ENCODE peak calls at places on chromosomes 6 and 20, in seven cellular contexts. U is BE2C, G is brain microvascular endothelial cell, J is H9, R is HFFc6, D is uterus, F is astrocyte of the spinal cord. S is an unnamed sample.

GRCh38 chr20:39909447-39909846 is 779.6 kb downstream of the MAFB start:
- DNase-seq in U (no peak), G (no peak), J (no peak), R (no peak), D (no peak), F (no peak), S (no peak)

GRCh38 chr6:111793711-111794111 is 79.5 kb downstream of the FYN start:
- DNase-seq in U (peak; percentile 49), G (no peak), J (no peak), R (no peak), D (no peak), F (no peak), S (no peak)

GRCh38 chr6:6683964-6684363 is 95.4 kb downstream of the LY86 start:
- DNase-seq in U (no peak), G (no peak), J (no peak), R (no peak), D (no peak), F (no peak), S (no peak)

GRCh38 chr20:40588891-40589290 is 100.1 kb downstream of the MAFB start:
- DNase-seq in U (no peak), G (no peak), J (no peak), R (no peak), D (no peak), F (no peak), S (no peak)

GRCh38 chr6:12173670-12174069 is 116.5 kb upstream of the EDN1 start:
- DNase-seq in U (no peak), G (no peak), J (no peak), R (peak; percentile 5), D (no peak), F (no peak), S (no peak)

GRCh38 chr20:6679086-6679485 is 88.4 kb upstream of the BMP2 start:
- DNase-seq in U (no peak), G (no peak), J (no peak), R (no peak), D (no peak), F (no peak), S (no peak)

GRCh38 chr6:139545474-139546116 is 171.1 kb upstream of the CITED2 start:
- DNase-seq in U (no peak), G (no peak), J (no peak), R (no peak), D (no peak), F (peak; percentile 23), S (no peak)

GRCh38 chr20:62624325-62624690 is 18.0 kb upstream of the SLCO4A1 start:
- DNase-seq in U (peak; percentile 56), G (no peak), J (no peak), R (no peak), D (no peak), F (no peak), S (no peak)

GRCh38 chr6:24478903-24479302 is 10.5 kb downstream of the GPLD1 start:
- DNase-seq in U (no peak), G (no peak), J (no peak), R (no peak), D (no peak), F (no peak), S (no peak)

GRCh38 chr20:37976862-37977261 is 56.4 kb downstream of the TTI1 start:
- DNase-seq in U (no peak), G (no peak), J (no peak), R (no peak), D (no peak), F (no peak), S (no peak)

GRCh38 chr20:41178495-41178894 is 41.2 kb downstream of the PLCG1 start:
- DNase-seq in U (no peak), G (no peak), J (no peak), R (no peak), D (no peak), F (no peak), S (no peak)

GRCh38 chr20:58375796-58376195 is 13.2 kb upstream of the VAPB start:
- DNase-seq in U (no peak), G (no peak), J (no peak), R (no peak), D (no peak), F (no peak), S (no peak)

GRCh38 chr20:58374027-58374850 is 14.8 kb upstream of the VAPB start:
- DNase-seq in U (no peak), G (no peak), J (peak; percentile 57), R (no peak), D (no peak), F (no peak), S (no peak)

GRCh38 chr20:58372836-58373235 is 16.2 kb upstream of the VAPB start:
- DNase-seq in U (no peak), G (no peak), J (peak; percentile 74), R (no peak), D (no peak), F (no peak), S (no peak)

GRCh38 chr20:58377017-58377416 is 12.0 kb upstream of the VAPB start:
- DNase-seq in U (no peak), G (no peak), J (no peak), R (no peak), D (no peak), F (no peak), S (no peak)

DNA sequence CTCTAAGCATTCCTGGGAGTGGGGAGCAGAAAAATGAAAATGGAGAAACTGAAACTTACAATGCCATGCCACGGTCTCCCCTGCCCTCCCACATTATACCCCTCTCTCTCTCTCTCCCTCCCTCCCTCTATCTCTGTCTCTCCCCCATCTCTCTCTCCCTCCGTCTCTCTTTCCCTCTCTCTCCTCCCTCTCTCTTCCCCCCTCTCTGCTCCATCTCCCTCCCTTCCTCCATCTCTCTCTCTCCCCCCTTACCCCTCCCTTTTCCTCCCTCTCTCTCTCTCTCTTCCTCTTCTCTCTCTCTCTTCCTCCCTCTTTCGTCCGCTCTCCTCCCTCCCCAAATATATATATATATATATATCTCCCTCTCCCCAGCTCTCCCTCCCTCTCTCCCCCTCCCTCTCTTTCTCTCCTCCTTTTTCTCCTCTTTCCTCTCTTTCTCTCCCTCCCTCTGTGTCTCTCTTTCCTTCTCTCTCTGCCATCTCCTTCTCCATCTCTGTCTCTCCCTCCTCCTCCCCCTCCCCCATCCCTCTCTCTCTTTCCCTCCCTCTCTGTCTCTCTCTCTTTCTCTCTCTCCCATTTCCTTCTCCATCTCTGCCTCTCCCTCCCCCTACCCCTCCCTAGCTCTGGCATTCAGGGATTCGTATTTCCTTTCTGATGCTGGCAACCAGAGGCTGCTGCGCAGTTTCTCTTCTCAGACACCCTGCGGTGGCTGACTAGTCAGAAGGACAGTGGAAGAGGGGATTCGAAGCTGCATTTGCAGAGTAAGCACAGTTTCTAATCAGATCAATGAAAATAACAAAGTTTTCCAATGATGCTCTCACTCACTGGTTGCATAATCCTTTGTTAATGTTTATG is 13.9 kb upstream of the VAPB start:
- DNase-seq in U (no peak), G (peak; percentile 64), J (peak; percentile 82), R (no peak), D (no peak), F (peak; percentile 79), S (no peak)
- TF ChIP-seq CTCF in U (no peak), G (no peak), J (no peak), R (no peak), D (no peak), F (no peak), S (no peak)

DNA sequence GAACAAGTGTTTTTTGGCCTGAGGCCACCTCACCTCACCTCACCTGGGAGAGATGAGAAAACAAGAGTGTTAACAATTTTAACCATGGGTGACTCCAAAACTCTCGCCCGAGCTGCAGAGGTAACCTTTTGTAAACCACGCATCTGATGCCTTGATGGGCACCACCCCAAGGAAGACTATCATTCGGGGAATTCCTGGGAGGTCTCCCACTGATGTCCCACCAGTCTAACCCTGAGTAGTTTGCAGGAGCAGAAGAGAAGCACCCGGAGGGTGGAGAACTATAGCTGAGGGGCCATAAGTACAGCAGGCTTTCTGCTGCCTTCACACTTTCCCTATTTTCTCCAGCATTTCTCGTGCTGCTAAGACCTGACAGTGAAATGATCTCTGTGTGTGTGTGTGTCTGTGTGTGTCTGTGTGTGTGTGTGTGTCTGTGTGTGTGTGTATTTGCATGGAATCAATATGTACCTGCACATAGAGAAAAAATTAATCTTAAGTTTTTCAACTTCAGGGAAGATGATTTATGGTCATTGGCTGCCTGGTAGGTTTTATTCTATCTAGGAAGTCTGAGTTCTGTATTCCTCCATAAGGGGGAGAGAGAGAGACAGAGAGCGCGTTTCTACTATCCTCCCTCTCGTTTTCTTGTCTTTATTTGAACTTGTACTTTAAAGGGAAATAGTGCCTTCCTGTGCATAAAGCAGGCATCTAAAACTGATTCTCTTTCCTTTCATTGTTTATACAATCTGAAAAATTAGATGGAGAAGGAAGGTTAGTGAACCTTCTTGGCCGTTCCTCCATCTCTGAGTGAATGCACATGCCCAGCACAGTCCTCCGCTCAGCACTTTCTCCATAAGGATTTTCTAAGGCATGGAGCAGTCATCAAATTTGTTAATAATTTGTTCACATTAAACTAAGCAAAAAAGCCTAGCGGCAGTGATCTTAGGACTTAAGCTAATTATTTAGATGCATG is 75.9 kb downstream of the CAP2 start:
- DNase-seq in U (no peak), G (no peak), J (no peak), R (no peak), D (no peak), F (no peak), S (peak; percentile 43)
- TF ChIP-seq CTCF in U (no peak), G (peak; percentile 34), J (peak; percentile 54), R (no peak), D (peak; percentile 72), F (peak; percentile 26), S (peak; percentile 45)

GRCh38 chr6:56618050-56618449 is 24.6 kb downstream of the DST start:
- DNase-seq in U (no peak), G (no peak), J (peak; percentile 47), R (no peak), D (no peak), F (no peak), S (no peak)
- TF ChIP-seq CTCF in U (peak; percentile 33), G (peak; percentile 48), J (peak; percentile 59), R (peak; percentile 65), D (no peak), F (peak; percentile 9), S (peak; percentile 30)

GRCh38 chr6:153437193-153437592 is 306.1 kb upstream of the RGS17 start:
- DNase-seq in U (no peak), G (no peak), J (no peak), R (no peak), D (no peak), F (no peak), S (no peak)

GRCh38 chr6:153436346-153436745 is 305.3 kb upstream of the RGS17 start:
- DNase-seq in U (no peak), G (no peak), J (peak; percentile 30), R (no peak), D (no peak), F (no peak), S (no peak)

DNA sequence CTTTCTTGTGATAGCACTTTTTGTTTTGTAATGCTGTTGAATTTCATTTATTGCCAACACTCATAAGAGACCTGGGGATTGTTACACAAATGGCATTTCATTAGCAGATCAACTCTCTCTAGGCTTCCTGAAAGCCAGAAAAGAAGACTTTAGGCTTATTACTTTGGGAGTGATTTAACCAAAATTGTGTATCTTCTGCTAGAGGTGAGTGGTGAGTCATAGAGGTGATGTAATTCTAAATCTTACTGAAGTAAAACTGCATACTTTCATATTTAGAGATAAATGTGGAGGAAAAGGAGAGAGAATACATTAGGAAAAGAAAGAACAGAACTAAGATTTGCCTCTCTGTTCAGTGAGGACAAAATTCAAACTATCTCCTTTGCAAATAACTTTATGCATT is 304.7 kb upstream of the RGS17 start:
- DNase-seq in U (no peak), G (no peak), J (no peak), R (no peak), D (no peak), F (no peak), S (no peak)
- TF ChIP-seq CTCF in U (no peak), G (no peak), J (no peak), R (no peak), D (no peak), F (no peak), S (no peak)

GRCh38 chr20:11362450-11362849 is 555.2 kb upstream of the BTBD3 start:
- DNase-seq in U (no peak), G (no peak), J (no peak), R (no peak), D (no peak), F (no peak), S (no peak)
- TF ChIP-seq CTCF in U (no peak), G (no peak), J (no peak), R (no peak), D (no peak), F (no peak), S (no peak)